ENCODE peak calls at places on chromosomes 13 and 19, in seven cellular contexts. Z is thoracic aorta, G is lung, E is A673, V is mesendoderm, S is heart right ventricle, H is heart left ventricle. A is an unnamed sample.

GRCh38 chr19:44530777-44531176 is 1.3 kb upstream of the CEACAM20 start:
- DNase-seq in V (no peak), E (no peak), Z (no peak), S (no peak), H (no peak), G (no peak), A (no peak)

GRCh38 chr13:100987993-100988392 is 313.4 kb upstream of the TMTC4 start:
- DNase-seq in Z (no peak), E (peak; percentile 42), G (no peak), V (peak; percentile 76), H (no peak), S (no peak), A (peak; percentile 71)

GRCh38 chr19:4707956-4708650 is 15.5 kb downstream of the DPP9 start:
- DNase-seq in V (no peak), G (no peak), H (no peak), S (peak; percentile 48), Z (no peak), E (no peak), A (no peak)

GRCh38 chr19:52735734-52736133 is 890 bp upstream of the ZNF611 start:
- DNase-seq in S (peak; percentile 76), V (peak; percentile 98), H (peak; percentile 84), G (peak; percentile 70), Z (no peak), E (no peak), A (peak; percentile 95)

GRCh38 chr13:35855531-35856019 is 275.6 kb downstream of the DCLK1 start:
- DNase-seq in Z (no peak), G (no peak), V (peak; percentile 99), S (no peak), H (no peak), E (peak; percentile 4), A (peak; percentile 96)

GRCh38 chr13:51291341-51291740 is 48.1 kb upstream of the SERPINE3 start:
- DNase-seq in G (no peak), Z (no peak), H (no peak), E (no peak), S (no peak), V (no peak), A (peak; percentile 56)

GRCh38 chr19:13492128-13492527 is 14.2 kb downstream of the CACNA1A start:
- DNase-seq in Z (no peak), V (peak; percentile 77), H (no peak), S (no peak), E (no peak), G (no peak), A (peak; percentile 50)

GRCh38 chr13:30846311-30846710 is 59.8 kb upstream of the MEDAG start:
- DNase-seq in H (no peak), G (no peak), Z (no peak), V (no peak), S (no peak), E (no peak), A (no peak)

GRCh38 chr19:9768175-9769112 is at the start of gene ZNF846:
- DNase-seq in Z (peak; percentile 76), V (peak; percentile 99), S (peak; percentile 94), H (peak; percentile 96), G (peak; percentile 96), E (peak; percentile 97), A (peak; percentile 98)

DNA sequence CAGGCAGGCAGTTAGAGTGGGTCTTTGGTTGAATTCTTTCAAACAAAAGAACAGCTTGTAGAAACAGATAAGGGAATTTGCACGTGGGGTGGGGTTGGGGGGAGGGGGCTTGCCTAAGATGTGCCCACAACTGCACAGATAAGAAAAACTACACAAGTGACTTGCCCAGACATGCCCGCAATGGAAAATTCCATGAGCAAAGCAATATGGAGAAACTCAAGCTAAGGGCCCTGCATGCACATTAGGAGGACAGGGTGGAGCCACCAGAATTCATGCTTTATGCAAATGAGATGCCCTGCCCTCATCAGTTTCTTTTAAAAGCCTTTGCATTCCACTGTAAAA is 755.6 kb upstream of the MIR17HG start:
- DNase-seq in Z (no peak), E (peak; percentile 29), H (no peak), S (no peak), G (no peak), V (peak; percentile 59), A (peak; percentile 63)
- H3K27ac ChIP-seq in Z (no peak overlapping the region), E (no peak overlapping the region), H (no peak overlapping the region), S (no peak overlapping the region), G (no peak overlapping the region), V (peak overlapping the region; percentile 57), A (no peak overlapping the region)

GRCh38 chr19:19459707-19460251 is 54.3 kb downstream of the GATAD2A start:
- DNase-seq in S (no peak), Z (no peak), H (no peak), G (no peak), E (peak; percentile 82), V (no peak), A (no peak)

GRCh38 chr19:19460258-19460731 is 54.8 kb downstream of the GATAD2A start:
- DNase-seq in H (no peak), G (no peak), S (no peak), Z (no peak), V (no peak), E (no peak), A (no peak)

GRCh38 chr19:19457691-19458090 is 52.2 kb downstream of the GATAD2A start:
- DNase-seq in E (no peak), Z (no peak), H (no peak), G (no peak), V (no peak), S (no peak), A (no peak)

GRCh38 chr19:19458110-19458816 is 52.8 kb downstream of the GATAD2A start:
- DNase-seq in V (no peak), G (no peak), S (no peak), Z (no peak), H (no peak), E (no peak), A (no peak)

DNA sequence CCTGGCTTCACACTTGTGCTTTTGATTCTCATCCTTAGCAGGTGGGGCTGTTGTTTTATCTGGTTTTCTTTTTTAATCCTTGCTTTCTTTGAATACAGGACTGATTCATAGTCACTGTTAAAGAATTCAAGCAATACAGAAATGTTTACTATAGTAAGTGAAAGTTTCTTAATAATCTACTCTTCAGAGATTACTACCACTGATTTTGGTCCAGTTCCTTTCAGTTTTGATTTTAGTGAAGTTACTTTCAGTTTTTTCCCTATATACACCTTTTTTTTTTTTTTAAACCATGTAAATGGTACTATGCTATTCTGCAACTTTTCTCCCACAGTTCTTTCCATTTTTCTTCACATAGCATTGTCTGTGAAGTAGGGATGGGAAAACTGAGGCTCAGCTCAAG is 53.6 kb downstream of the GATAD2A start:
- DNase-seq in E (no peak), G (no peak), Z (no peak), S (no peak), V (no peak), H (no peak), A (no peak)
- H3K4me1 ChIP-seq in E (peaks cover 63% of the 10 kb centered on the region), G (peaks cover 65% of the 10 kb centered on the region), Z (peaks cover 58% of the 10 kb centered on the region), S (peaks cover 36% of the 10 kb centered on the region), V (peaks cover 34% of the 10 kb centered on the region), H (peaks cover 66% of the 10 kb centered on the region), A (peaks cover 35% of the 10 kb centered on the region)

DNA sequence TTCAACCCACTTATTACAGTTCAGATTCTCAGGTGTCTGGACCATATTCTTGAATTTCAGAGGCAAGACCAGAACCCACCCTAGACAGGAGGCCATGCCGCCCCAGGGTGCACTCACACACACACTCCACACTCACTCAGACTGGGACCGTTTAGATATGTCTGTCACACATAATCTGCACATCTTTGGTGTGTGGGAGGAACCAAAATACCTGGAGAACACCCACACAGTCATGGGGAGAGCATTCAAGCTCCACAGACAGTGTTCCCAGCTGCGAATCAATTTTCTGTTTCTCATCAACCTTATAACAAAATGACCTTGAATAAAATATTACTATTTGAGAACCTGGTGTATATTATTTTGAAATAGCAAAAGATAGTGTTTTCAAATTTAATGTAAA is 2353.0 kb downstream of the PCDH9 start:
- DNase-seq in Z (no peak), S (no peak), H (no peak), G (no peak), V (no peak), E (no peak), A (no peak)
- H3K27ac ChIP-seq in Z (no peak overlapping the region), S (no peak overlapping the region), H (no peak overlapping the region), G (no peak overlapping the region), V (no peak overlapping the region), E (no peak overlapping the region), A (no peak overlapping the region)

GRCh38 chr13:46106839-46107371 is 2.1 kb upstream of the CPB2 start:
- DNase-seq in V (peak; percentile 13), S (no peak), E (peak; percentile 88), H (no peak), G (no peak), Z (no peak), A (no peak)

GRCh38 chr13:46104868-46105267 is at the start of gene CPB2:
- DNase-seq in S (no peak), E (no peak), Z (no peak), G (no peak), V (no peak), H (no peak), A (no peak)

GRCh38 chr13:46113596-46113995 is 8.8 kb upstream of the CPB2 start:
- DNase-seq in S (no peak), G (no peak), E (peak; percentile 74), Z (no peak), H (no peak), V (no peak), A (no peak)

GRCh38 chr13:46111151-46111550 is 6.3 kb upstream of the CPB2 start:
- DNase-seq in V (no peak), Z (no peak), S (no peak), G (no peak), H (no peak), E (no peak), A (no peak)

DNA sequence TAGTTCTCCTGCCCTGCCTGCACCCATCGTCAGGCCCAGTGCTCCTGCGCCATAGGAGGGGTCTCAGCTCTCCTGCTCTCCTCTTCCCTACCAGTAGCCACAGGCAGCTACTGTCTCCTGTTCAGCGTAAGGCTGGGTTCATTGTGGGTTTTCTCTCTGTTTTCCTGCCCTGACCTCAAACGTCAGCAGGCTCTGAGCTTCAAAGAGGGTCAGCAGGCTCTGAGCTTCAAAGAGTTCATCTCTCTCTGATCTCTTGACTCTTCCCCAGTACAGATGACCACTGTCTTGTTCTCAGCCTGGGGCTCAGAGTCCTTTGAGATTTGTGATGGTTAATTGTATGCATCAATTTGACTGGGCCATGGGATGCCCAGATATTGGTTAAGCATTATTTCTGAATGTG is 4.6 kb upstream of the CPB2 start:
- DNase-seq in V (no peak), Z (no peak), H (no peak), E (no peak), S (no peak), G (no peak), A (no peak)
- H3K4me1 ChIP-seq in V (no peaks in the 10 kb centered on the region), Z (no peaks in the 10 kb centered on the region), H (no peaks in the 10 kb centered on the region), E (peaks cover 68% of the 10 kb centered on the region), S (no peaks in the 10 kb centered on the region), G (no peaks in the 10 kb centered on the region), A (no peaks in the 10 kb centered on the region)

GRCh38 chr19:21128901-21129698 is 12.7 kb upstream of the ZNF431 start:
- DNase-seq in H (no peak), S (no peak), Z (no peak), G (no peak), E (no peak), V (no peak), A (no peak)
- H3K27ac ChIP-seq in H (no peak overlapping the region), S (no peak overlapping the region), Z (no peak overlapping the region), G (no peak overlapping the region), E (no peak overlapping the region), V (no peak overlapping the region), A (no peak overlapping the region)

GRCh38 chr19:55193481-55193880 is 13.4 kb upstream of the SYT5 start:
- DNase-seq in Z (no peak), S (no peak), H (peak; percentile 19), G (no peak), V (no peak), E (no peak), A (no peak)
- H3K4me1 ChIP-seq in Z (no peaks in the 10 kb centered on the region), S (no peaks in the 10 kb centered on the region), H (no peaks in the 10 kb centered on the region), G (no peaks in the 10 kb centered on the region), V (no peaks in the 10 kb centered on the region), E (no peaks in the 10 kb centered on the region), A (no peaks in the 10 kb centered on the region)

A was measured in endodermal cell.